ENCODE peak calls at places on chromosome 12, in nine cellular contexts. K, Y, T, U, F, W, D, G and P are unnamed samples.

GRCh38 chr12:728781-729180 is 23.6 kb upstream of the WNK1 start:
- DNase-seq in K (no peak), Y (no peak), T (no peak), U (no peak), F (no peak), W (no peak), D (no peak), G (no peak), P (no peak)

GRCh38 chr12:67759829-67760228 is 111.3 kb downstream of the DYRK2 start:
- DNase-seq in K (no peak), Y (no peak), T (no peak), U (no peak), F (no peak), W (no peak), D (no peak), G (no peak), P (no peak)

GRCh38 chr12:108616359-108616758 is 17.3 kb downstream of the SELPLG start:
- DNase-seq in K (no peak), Y (no peak), T (no peak), U (no peak), F (no peak), W (no peak), D (no peak), G (no peak), P (no peak)

GRCh38 chr12:47413806-47414205 is 292.0 kb downstream of the RPAP3 start:
- DNase-seq in K (peak), Y (no peak), T (peak), U (peak), F (no peak), W (no peak), D (no peak), G (no peak), P (no peak)

GRCh38 chr12:77814361-77814760 is 16.3 kb upstream of the NAV3 start:
- DNase-seq in K (no peak), Y (no peak), T (no peak), U (no peak), F (no peak), W (no peak), D (no peak), G (no peak), P (no peak)

GRCh38 chr12:34401659-34402227 is 379.4 kb downstream of the ALG10 start:
- DNase-seq in K (no peak), Y (no peak), T (peak), U (no peak), F (peak), W (no peak), D (no peak), G (no peak), P (no peak)

GRCh38 chr12:48972213-48973021 is 882 bp upstream of the WNT10B start:
- DNase-seq in K (no peak), Y (no peak), T (no peak), U (no peak), F (no peak), W (peak), D (peak), G (no peak), P (peak)

GRCh38 chr12:23380419-23381100 is 568.9 kb downstream of the SOX5 start:
- DNase-seq in K (no peak), Y (no peak), T (no peak), U (no peak), F (no peak), W (no peak), D (no peak), G (no peak), P (no peak)

GRCh38 chr12:32107376-32108267 is 975 bp downstream of the BICD1 start:
- DNase-seq in K (peak), Y (peak), T (peak), U (peak), F (peak), W (peak), D (no peak), G (peak), P (no peak)

GRCh38 chr12:130700492-130701401 is 15.4 kb downstream of the RIMBP2 start:
- DNase-seq in K (no peak), Y (no peak), T (no peak), U (no peak), F (no peak), W (no peak), D (no peak), G (no peak), P (no peak)

GRCh38 chr12:2322554-2323120 is 269.9 kb downstream of the CACNA1C start:
- DNase-seq in K (no peak), Y (no peak), T (no peak), U (no peak), F (no peak), W (no peak), D (no peak), G (no peak), P (no peak)

GRCh38 chr12:26963413-26963812 is 25.1 kb downstream of the FGFR1OP2 start:
- DNase-seq in K (peak), Y (no peak), T (no peak), U (no peak), F (no peak), W (no peak), D (peak), G (no peak), P (no peak)

GRCh38 chr12:132492522-132492921 is 2.6 kb downstream of the FBRSL1 start:
- DNase-seq in K (no peak), Y (no peak), T (no peak), U (no peak), F (no peak), W (no peak), D (peak), G (peak), P (peak)

GRCh38 chr12:123973552-123974341 is 732 bp downstream of the ZNF664 start:
- DNase-seq in K (peak), Y (peak), T (peak), U (peak), F (peak), W (peak), D (no peak), G (peak), P (peak)

GRCh38 chr12:66929121-66929520 is 250.2 kb upstream of the GRIP1 start:
- DNase-seq in K (no peak), Y (no peak), T (no peak), U (no peak), F (no peak), W (no peak), D (no peak), G (no peak), P (no peak)

GRCh38 chr12:109988274-109988673 is 7.9 kb downstream of the GIT2 start:
- DNase-seq in K (no peak), Y (no peak), T (no peak), U (no peak), F (no peak), W (no peak), D (no peak), G (no peak), P (no peak)